ENCODE peak calls at places on chromosomes 3 and 15, in eight cellular contexts. E is ovary, P is fibroblast of mammary gland, Y is D721Med, X is A673, O is uterus, J is HFF-Myc, Z is GM20000. K is an unnamed sample.

GRCh38 chr15:25801586-25802284 is 61.4 kb downstream of the ATP10A start:
- DNase-seq in E (no peak), P (no peak), Y (no peak), X (no peak), O (no peak), J (no peak), Z (no peak), K (no peak)

GRCh38 chr3:151709847-151710246 is 23.9 kb upstream of the AADACL2 start:
- DNase-seq in E (no peak), P (peak; percentile 67), Y (no peak), X (no peak), O (no peak), J (no peak), Z (no peak), K (no peak)

GRCh38 chr3:66138336-66139234 is 82.2 kb upstream of the SLC25A26 start:
- DNase-seq in E (no peak), P (peak; percentile 79), Y (no peak), X (peak; percentile 78), O (peak; percentile 27), J (peak; percentile 66), Z (peak; percentile 49), K (peak; percentile 69)

GRCh38 chr3:190883973-190884832 is 21.7 kb upstream of the GMNC start:
- DNase-seq in E (peak; percentile 17), P (peak; percentile 74), Y (no peak), X (peak; percentile 90), O (peak; percentile 31), J (peak; percentile 44), Z (peak; percentile 50), K (peak; percentile 51)

GRCh38 chr3:99760602-99761001 is 57.1 kb upstream of the CMSS1 start:
- DNase-seq in E (no peak), P (no peak), Y (no peak), X (no peak), O (no peak), J (no peak), Z (no peak), K (no peak)

GRCh38 chr15:68888419-68888818 is 41.9 kb upstream of the SPESP1 start:
- DNase-seq in E (no peak), P (no peak), Y (no peak), X (no peak), O (no peak), J (no peak), Z (peak; percentile 34), K (no peak)

GRCh38 chr15:98231696-98232440 is 271.4 kb downstream of the ARRDC4 start:
- DNase-seq in E (no peak), P (peak; percentile 82), Y (no peak), X (no peak), O (no peak), J (no peak), Z (no peak), K (no peak)

GRCh38 chr3:14300721-14301377 is 101.6 kb upstream of the SLC6A6 start:
- DNase-seq in E (no peak), P (peak; percentile 11), Y (no peak), X (no peak), O (no peak), J (no peak), Z (no peak), K (no peak)

GRCh38 chr3:47901280-47901833 is 98.4 kb downstream of the DHX30 start:
- DNase-seq in E (no peak), P (no peak), Y (no peak), X (no peak), O (no peak), J (no peak), Z (no peak), K (no peak)

GRCh38 chr3:177862962-177863491 is 665.7 kb upstream of the TBL1XR1 start:
- DNase-seq in E (no peak), P (no peak), Y (no peak), X (no peak), O (no peak), J (no peak), Z (no peak), K (no peak)

GRCh38 chr15:76431936-76432335 is 95.4 kb downstream of the ISL2 start:
- DNase-seq in E (no peak), P (no peak), Y (no peak), X (peak; percentile 4), O (no peak), J (no peak), Z (no peak), K (no peak)

GRCh38 chr3:52531636-52532516 is 1.8 kb downstream of the NT5DC2 start:
- DNase-seq in E (peak; percentile 12), P (no peak), Y (no peak), X (no peak), O (peak; percentile 24), J (no peak), Z (peak; percentile 19), K (no peak)

GRCh38 chr3:171168086-171168485 is 141.6 kb upstream of the SLC2A2 start:
- DNase-seq in E (no peak), P (peak; percentile 69), Y (no peak), X (peak; percentile 17), O (no peak), J (no peak), Z (no peak), K (peak; percentile 52)
- TF ChIP-seq CTCF in E (no peak), P (peak; percentile 62), Y (peak; percentile 20), X (peak; percentile 18), O (no peak), J (peak; percentile 43), Z (no peak), K (peak; percentile 34)

DNA sequence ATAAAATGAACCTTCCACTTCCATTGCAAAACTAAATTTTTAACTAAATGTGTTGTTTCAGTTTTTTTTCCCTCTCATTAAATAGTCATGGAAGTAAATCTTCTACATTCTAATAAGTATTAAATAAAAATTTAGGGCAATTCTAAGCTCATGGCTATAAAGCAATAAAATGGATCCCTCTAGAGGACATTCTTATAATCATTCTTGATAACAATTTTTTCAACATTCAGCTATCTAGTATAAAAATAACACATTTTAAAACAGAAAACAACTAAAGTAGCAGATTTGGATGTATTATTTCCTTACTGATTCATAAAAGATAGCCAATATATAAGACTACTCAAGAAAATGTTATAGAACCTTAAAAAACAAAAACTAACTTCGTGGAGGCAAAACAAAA is 393.1 kb downstream of the PLOD2 start:
- DNase-seq in E (no peak), P (peak; percentile 13), Y (no peak), X (peak; percentile 33), O (no peak), J (no peak), Z (no peak), K (no peak)
- TF ChIP-seq CTCF in E (no peak), P (peak; percentile 32), Y (peak; percentile 53), X (peak; percentile 63), O (no peak), J (no peak), Z (no peak), K (peak; percentile 1)

GRCh38 chr3:9861201-9861600 is 17.4 kb upstream of the RPUSD3 start:
- DNase-seq in E (no peak), P (no peak), Y (no peak), X (no peak), O (no peak), J (no peak), Z (no peak), K (no peak)

GRCh38 chr3:9862391-9863235 is 17.4 kb downstream of the CIDEC start:
- DNase-seq in E (peak; percentile 68), P (peak; percentile 63), Y (no peak), X (no peak), O (peak; percentile 75), J (no peak), Z (peak; percentile 68), K (no peak)

GRCh38 chr3:9859530-9860025 is 15.8 kb upstream of the RPUSD3 start:
- DNase-seq in E (no peak), P (no peak), Y (no peak), X (no peak), O (no peak), J (no peak), Z (no peak), K (no peak)

GRCh38 chr3:9866639-9867038 is 13.4 kb downstream of the CIDEC start:
- DNase-seq in E (peak; percentile 82), P (peak; percentile 77), Y (no peak), X (no peak), O (peak; percentile 92), J (no peak), Z (no peak), K (no peak)

DNA sequence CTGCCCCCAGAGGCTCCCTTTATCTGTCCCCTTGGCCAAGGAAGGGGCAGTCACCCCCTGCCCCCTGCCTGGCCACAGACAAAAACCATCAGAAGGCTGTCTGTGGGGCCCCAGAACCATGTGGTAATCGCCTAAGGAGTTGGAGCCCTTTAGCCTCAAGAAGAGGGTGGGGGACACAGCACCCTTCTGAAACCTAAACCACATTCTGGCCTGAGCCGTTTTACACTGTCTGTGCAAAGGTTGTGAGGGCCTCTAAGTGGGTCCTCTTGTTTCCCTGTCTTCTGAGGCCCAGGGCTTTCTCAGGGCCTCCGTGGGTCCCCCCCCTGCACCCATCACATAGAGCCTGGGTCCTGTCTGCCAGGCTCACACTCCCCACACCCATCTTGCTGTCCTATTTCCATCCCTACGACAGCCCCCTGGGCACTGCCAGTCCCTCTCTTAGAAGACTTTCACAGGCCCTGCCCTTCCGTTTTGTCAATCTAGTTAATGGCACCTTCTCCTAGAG is 17.9 kb upstream of the RPUSD3 start:
- DNase-seq in E (no peak), P (no peak), Y (no peak), X (no peak), O (no peak), J (no peak), Z (no peak), K (no peak)
- TF ChIP-seq CTCF in E (no peak), P (no peak), Y (no peak), X (no peak), O (no peak), J (no peak), Z (no peak), K (no peak)

GRCh38 chr15:70265466-70265978 is 167.8 kb upstream of the TLE3 start:
- DNase-seq in E (no peak), P (no peak), Y (no peak), X (no peak), O (no peak), J (no peak), Z (no peak), K (no peak)
- TF ChIP-seq CTCF in E (no peak), P (peak; percentile 19), Y (peak; percentile 15), X (peak; percentile 34), O (no peak), J (peak; percentile 15), Z (peak; percentile 16), K (peak; percentile 33)

GRCh38 chr15:44427756-44428724 is 611 bp downstream of the CTDSPL2 start:
- DNase-seq in E (no peak), P (peak; percentile 55), Y (no peak), X (peak; percentile 24), O (no peak), J (no peak), Z (no peak), K (peak; percentile 18)
- TF ChIP-seq CTCF in E (no peak), P (no peak), Y (no peak), X (peak; percentile 22), O (no peak), J (no peak), Z (no peak), K (no peak)

K was measured in Caco-2.